ENCODE peak calls at places on chromosomes 7 and 10, in nine cellular contexts. One of them, this sample, is unnamed.
A peak's percentile ranks its signal among the peaks of the same experiment; 100 is the strongest.

GRCh38 chr7:33932221-33932620 is 26.9 kb downstream of the BMPER start:
- ATAC-seq in upper lobe of right lung: no peak
- ATAC-seq in left lung: no peak
- ATAC-seq in CD8-positive, alpha-beta T cell: no peak
- ATAC-seq in naive thymus-derived CD4-positive, alpha-beta T cell: no peak
- ATAC-seq in heart left ventricle: no peak
- ATAC-seq in K562: no peak
- ATAC-seq in upper lobe of left lung: no peak
- ATAC-seq in right cardiac atrium: no peak
- ATAC-seq in this sample: no peak

GRCh38 chr7:5248201-5248885 is 34.4 kb upstream of the SLC29A4 start:
- ATAC-seq in right cardiac atrium: peak; percentile 89
- ATAC-seq in heart left ventricle: peak; percentile 71
- ATAC-seq in upper lobe of right lung: peak; percentile 37
- ATAC-seq in naive thymus-derived CD4-positive, alpha-beta T cell: peak; percentile 10
- ATAC-seq in upper lobe of left lung: no peak
- ATAC-seq in K562: peak; percentile 82
- ATAC-seq in left lung: peak; percentile 54
- ATAC-seq in CD8-positive, alpha-beta T cell: no peak
- ATAC-seq in this sample: peak; percentile 85

GRCh38 chr7:128103498-128104108 is 72.4 kb upstream of the LRRC4 start:
- ATAC-seq in naive thymus-derived CD4-positive, alpha-beta T cell: peak; percentile 40
- ATAC-seq in upper lobe of right lung: peak; percentile 9
- ATAC-seq in left lung: peak; percentile 25
- ATAC-seq in CD8-positive, alpha-beta T cell: peak; percentile 22
- ATAC-seq in right cardiac atrium: peak; percentile 67
- ATAC-seq in heart left ventricle: peak; percentile 44
- ATAC-seq in K562: no peak
- ATAC-seq in upper lobe of left lung: no peak
- ATAC-seq in this sample: peak; percentile 33

GRCh38 chr7:74429153-74429747 is 24.5 kb upstream of the GTF2IRD1 start:
- ATAC-seq in upper lobe of right lung: peak; percentile 61
- ATAC-seq in upper lobe of left lung: peak; percentile 37
- ATAC-seq in right cardiac atrium: no peak
- ATAC-seq in left lung: peak; percentile 51
- ATAC-seq in naive thymus-derived CD4-positive, alpha-beta T cell: no peak
- ATAC-seq in CD8-positive, alpha-beta T cell: no peak
- ATAC-seq in K562: no peak
- ATAC-seq in heart left ventricle: peak; percentile 21
- ATAC-seq in this sample: peak; percentile 41

GRCh38 chr10:49225218-49225876 is 37.2 kb upstream of the TMEM273 start:
- ATAC-seq in right cardiac atrium: peak; percentile 76
- ATAC-seq in naive thymus-derived CD4-positive, alpha-beta T cell: no peak
- ATAC-seq in K562: peak; percentile 93
- ATAC-seq in CD8-positive, alpha-beta T cell: no peak
- ATAC-seq in upper lobe of left lung: no peak
- ATAC-seq in heart left ventricle: peak; percentile 81
- ATAC-seq in upper lobe of right lung: no peak
- ATAC-seq in left lung: peak; percentile 49
- ATAC-seq in this sample: peak; percentile 20

GRCh38 chr10:31186225-31187010 is 132.6 kb upstream of the ZEB1 start:
- ATAC-seq in upper lobe of left lung: no peak
- ATAC-seq in upper lobe of right lung: no peak
- ATAC-seq in right cardiac atrium: peak; percentile 73
- ATAC-seq in left lung: no peak
- ATAC-seq in CD8-positive, alpha-beta T cell: no peak
- ATAC-seq in naive thymus-derived CD4-positive, alpha-beta T cell: no peak
- ATAC-seq in K562: no peak
- ATAC-seq in heart left ventricle: peak; percentile 80
- ATAC-seq in this sample: no peak

GRCh38 chr10:18984531-18984930 is 64.1 kb upstream of the MALRD1 start:
- ATAC-seq in K562: no peak
- ATAC-seq in left lung: no peak
- ATAC-seq in right cardiac atrium: no peak
- ATAC-seq in naive thymus-derived CD4-positive, alpha-beta T cell: no peak
- ATAC-seq in upper lobe of left lung: no peak
- ATAC-seq in CD8-positive, alpha-beta T cell: no peak
- ATAC-seq in upper lobe of right lung: no peak
- ATAC-seq in heart left ventricle: no peak
- ATAC-seq in this sample: no peak

GRCh38 chr7:27165089-27165654 is at the start of gene HOXA9:
- ATAC-seq in left lung: peak; percentile 23
- ATAC-seq in right cardiac atrium: no peak
- ATAC-seq in heart left ventricle: no peak
- ATAC-seq in CD8-positive, alpha-beta T cell: no peak
- ATAC-seq in upper lobe of right lung: peak; percentile 25
- ATAC-seq in K562: no peak
- ATAC-seq in upper lobe of left lung: no peak
- ATAC-seq in naive thymus-derived CD4-positive, alpha-beta T cell: peak; percentile 44
- ATAC-seq in this sample: no peak

GRCh38 chr10:33801705-33802104 is 467.2 kb upstream of the NRP1 start:
- ATAC-seq in right cardiac atrium: no peak
- ATAC-seq in left lung: no peak
- ATAC-seq in CD8-positive, alpha-beta T cell: no peak
- ATAC-seq in heart left ventricle: no peak
- ATAC-seq in upper lobe of left lung: no peak
- ATAC-seq in K562: no peak
- ATAC-seq in naive thymus-derived CD4-positive, alpha-beta T cell: no peak
- ATAC-seq in upper lobe of right lung: no peak
- ATAC-seq in this sample: no peak

GRCh38 chr10:112797908-112798307 is 152.1 kb upstream of the TCF7L2 start:
- ATAC-seq in CD8-positive, alpha-beta T cell: no peak
- ATAC-seq in K562: no peak
- ATAC-seq in left lung: no peak
- ATAC-seq in heart left ventricle: no peak
- ATAC-seq in upper lobe of right lung: no peak
- ATAC-seq in naive thymus-derived CD4-positive, alpha-beta T cell: no peak
- ATAC-seq in right cardiac atrium: no peak
- ATAC-seq in upper lobe of left lung: no peak
- ATAC-seq in this sample: no peak

GRCh38 chr7:26189000-26189539 is 11.5 kb downstream of the HNRNPA2B1 start:
- ATAC-seq in heart left ventricle: no peak
- ATAC-seq in naive thymus-derived CD4-positive, alpha-beta T cell: peak; percentile 3
- ATAC-seq in upper lobe of right lung: no peak
- ATAC-seq in upper lobe of left lung: no peak
- ATAC-seq in left lung: no peak
- ATAC-seq in K562: peak; percentile 1
- ATAC-seq in CD8-positive, alpha-beta T cell: no peak
- ATAC-seq in right cardiac atrium: no peak
- ATAC-seq in this sample: no peak

GRCh38 chr10:30176182-30176581 is 116.8 kb upstream of the JCAD start:
- ATAC-seq in upper lobe of right lung: no peak
- ATAC-seq in right cardiac atrium: no peak
- ATAC-seq in upper lobe of left lung: no peak
- ATAC-seq in naive thymus-derived CD4-positive, alpha-beta T cell: no peak
- ATAC-seq in CD8-positive, alpha-beta T cell: no peak
- ATAC-seq in left lung: no peak
- ATAC-seq in heart left ventricle: no peak
- ATAC-seq in K562: no peak
- ATAC-seq in this sample: no peak

GRCh38 chr10:104416851-104417250 is 63.2 kb downstream of the CFAP58 start:
- ATAC-seq in left lung: no peak
- ATAC-seq in upper lobe of right lung: no peak
- ATAC-seq in CD8-positive, alpha-beta T cell: no peak
- ATAC-seq in upper lobe of left lung: no peak
- ATAC-seq in heart left ventricle: no peak
- ATAC-seq in right cardiac atrium: no peak
- ATAC-seq in naive thymus-derived CD4-positive, alpha-beta T cell: no peak
- ATAC-seq in K562: no peak
- ATAC-seq in this sample: no peak

GRCh38 chr10:131843089-131843595 is 57.7 kb upstream of the PPP2R2D start:
- ATAC-seq in heart left ventricle: no peak
- ATAC-seq in upper lobe of left lung: no peak
- ATAC-seq in K562: no peak
- ATAC-seq in naive thymus-derived CD4-positive, alpha-beta T cell: no peak
- ATAC-seq in right cardiac atrium: no peak
- ATAC-seq in left lung: no peak
- ATAC-seq in CD8-positive, alpha-beta T cell: no peak
- ATAC-seq in upper lobe of right lung: no peak
- ATAC-seq in this sample: no peak

GRCh38 chr10:43640603-43641002 is 8.1 kb downstream of the ZNF32 start:
- ATAC-seq in K562: no peak
- ATAC-seq in heart left ventricle: no peak
- ATAC-seq in CD8-positive, alpha-beta T cell: no peak
- ATAC-seq in upper lobe of left lung: no peak
- ATAC-seq in upper lobe of right lung: no peak
- ATAC-seq in right cardiac atrium: no peak
- ATAC-seq in left lung: no peak
- ATAC-seq in naive thymus-derived CD4-positive, alpha-beta T cell: no peak
- ATAC-seq in this sample: no peak
- H3K9me3 ChIP-seq in K562: peaks cover 23% of the 10 kb centered on the region
- H3K9me3 ChIP-seq in heart left ventricle: peaks cover 70% of the 10 kb centered on the region
- H3K9me3 ChIP-seq in CD8-positive, alpha-beta T cell: peaks cover 43% of the 10 kb centered on the region
- H3K9me3 ChIP-seq in upper lobe of left lung: peaks cover 52% of the 10 kb centered on the region
- H3K9me3 ChIP-seq in upper lobe of right lung: peaks cover 59% of the 10 kb centered on the region
- H3K9me3 ChIP-seq in right cardiac atrium: peaks cover 13% of the 10 kb centered on the region
- H3K9me3 ChIP-seq in left lung: peaks cover 87% of the 10 kb centered on the region
- H3K9me3 ChIP-seq in naive thymus-derived CD4-positive, alpha-beta T cell: peaks cover 8% of the 10 kb centered on the region
- H3K9me3 ChIP-seq in this sample: no peaks in the 10 kb centered on the region

DNA sequence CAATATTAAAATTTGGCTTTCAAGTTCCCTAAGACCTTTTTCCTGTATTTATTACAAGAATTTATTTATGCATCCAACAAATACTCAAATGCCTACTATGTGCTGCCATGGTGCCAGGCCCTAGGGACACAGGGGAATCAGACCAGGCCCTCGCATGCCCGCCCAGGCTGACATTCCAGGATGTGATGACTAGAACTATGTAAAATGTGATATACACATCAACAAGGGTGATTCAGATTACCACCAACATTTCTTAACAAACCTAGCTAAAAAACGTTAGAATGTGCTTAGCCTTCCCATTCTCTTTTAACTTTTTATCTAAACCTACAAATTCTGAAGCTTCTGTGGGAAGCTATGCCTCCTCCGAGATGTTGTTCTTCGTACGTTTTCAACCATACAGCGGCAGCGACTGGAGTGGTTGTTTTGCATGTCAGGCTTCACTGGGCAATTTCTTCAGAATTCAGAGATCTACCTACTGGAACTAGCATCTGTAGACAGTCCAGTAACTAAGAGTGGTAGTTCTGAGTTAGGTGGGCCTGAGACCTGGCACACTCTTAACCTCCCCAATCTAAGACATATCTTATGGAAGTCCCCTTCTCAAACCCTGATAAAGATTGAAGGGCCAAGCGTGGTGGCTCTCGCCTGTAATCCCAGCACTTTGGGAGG is 22.1 kb downstream of the GNA12 start:
- ATAC-seq in left lung: no peak
- ATAC-seq in naive thymus-derived CD4-positive, alpha-beta T cell: no peak
- ATAC-seq in right cardiac atrium: no peak
- ATAC-seq in K562: no peak
- ATAC-seq in upper lobe of left lung: no peak
- ATAC-seq in heart left ventricle: no peak
- ATAC-seq in upper lobe of right lung: no peak
- ATAC-seq in CD8-positive, alpha-beta T cell: no peak
- ATAC-seq in this sample: no peak
- H3K27ac ChIP-seq in left lung: peak overlapping the region; percentile 75
- H3K27ac ChIP-seq in naive thymus-derived CD4-positive, alpha-beta T cell: no peak overlapping the region
- H3K27ac ChIP-seq in right cardiac atrium: no peak overlapping the region
- H3K27ac ChIP-seq in K562: no peak overlapping the region
- H3K27ac ChIP-seq in upper lobe of left lung: peak overlapping the region; percentile 58
- H3K27ac ChIP-seq in heart left ventricle: no peak overlapping the region
- H3K27ac ChIP-seq in upper lobe of right lung: peak overlapping the region; percentile 48
- H3K27ac ChIP-seq in CD8-positive, alpha-beta T cell: no peak overlapping the region
- H3K27ac ChIP-seq in this sample: peak overlapping the region; percentile 68

GRCh38 chr7:158257001-158257400 is 330.6 kb downstream of the PTPRN2 start:
- ATAC-seq in CD8-positive, alpha-beta T cell: no peak
- ATAC-seq in left lung: no peak
- ATAC-seq in naive thymus-derived CD4-positive, alpha-beta T cell: no peak
- ATAC-seq in heart left ventricle: no peak
- ATAC-seq in K562: no peak
- ATAC-seq in upper lobe of right lung: no peak
- ATAC-seq in upper lobe of left lung: no peak
- ATAC-seq in right cardiac atrium: no peak
- ATAC-seq in this sample: no peak
- H3K9me3 ChIP-seq in CD8-positive, alpha-beta T cell: no peaks in the 10 kb centered on the region
- H3K9me3 ChIP-seq in left lung: peaks cover 15% of the 10 kb centered on the region
- H3K9me3 ChIP-seq in naive thymus-derived CD4-positive, alpha-beta T cell: no peaks in the 10 kb centered on the region
- H3K9me3 ChIP-seq in heart left ventricle: no peaks in the 10 kb centered on the region
- H3K9me3 ChIP-seq in K562: no peaks in the 10 kb centered on the region
- H3K9me3 ChIP-seq in upper lobe of right lung: no peaks in the 10 kb centered on the region
- H3K9me3 ChIP-seq in upper lobe of left lung: no peaks in the 10 kb centered on the region
- H3K9me3 ChIP-seq in right cardiac atrium: no peaks in the 10 kb centered on the region
- H3K9me3 ChIP-seq in this sample: no peaks in the 10 kb centered on the region

GRCh38 chr10:68599754-68600040 is 39.6 kb downstream of the TET1 start:
- ATAC-seq in left lung: peak; percentile 17
- ATAC-seq in upper lobe of right lung: no peak
- ATAC-seq in K562: no peak
- ATAC-seq in naive thymus-derived CD4-positive, alpha-beta T cell: no peak
- ATAC-seq in right cardiac atrium: no peak
- ATAC-seq in upper lobe of left lung: no peak
- ATAC-seq in heart left ventricle: no peak
- ATAC-seq in CD8-positive, alpha-beta T cell: no peak
- ATAC-seq in this sample: no peak

GRCh38 chr10:68601490-68602265 is 41.5 kb downstream of the TET1 start:
- ATAC-seq in upper lobe of right lung: no peak
- ATAC-seq in CD8-positive, alpha-beta T cell: no peak
- ATAC-seq in right cardiac atrium: no peak
- ATAC-seq in naive thymus-derived CD4-positive, alpha-beta T cell: no peak
- ATAC-seq in K562: no peak
- ATAC-seq in upper lobe of left lung: no peak
- ATAC-seq in left lung: no peak
- ATAC-seq in heart left ventricle: no peak
- ATAC-seq in this sample: no peak

GRCh38 chr10:68597407-68597806 is 37.3 kb downstream of the TET1 start:
- ATAC-seq in right cardiac atrium: no peak
- ATAC-seq in left lung: no peak
- ATAC-seq in CD8-positive, alpha-beta T cell: no peak
- ATAC-seq in naive thymus-derived CD4-positive, alpha-beta T cell: no peak
- ATAC-seq in upper lobe of right lung: no peak
- ATAC-seq in heart left ventricle: no peak
- ATAC-seq in upper lobe of left lung: no peak
- ATAC-seq in K562: no peak
- ATAC-seq in this sample: no peak

GRCh38 chr10:68600041-68600778 is 40.1 kb downstream of the TET1 start:
- ATAC-seq in K562: peak; percentile 93
- ATAC-seq in CD8-positive, alpha-beta T cell: peak; percentile 92
- ATAC-seq in naive thymus-derived CD4-positive, alpha-beta T cell: peak; percentile 89
- ATAC-seq in left lung: peak; percentile 93
- ATAC-seq in upper lobe of right lung: peak; percentile 95
- ATAC-seq in heart left ventricle: peak; percentile 95
- ATAC-seq in upper lobe of left lung: peak; percentile 93
- ATAC-seq in right cardiac atrium: peak; percentile 97
- ATAC-seq in this sample: peak; percentile 76

DNA sequence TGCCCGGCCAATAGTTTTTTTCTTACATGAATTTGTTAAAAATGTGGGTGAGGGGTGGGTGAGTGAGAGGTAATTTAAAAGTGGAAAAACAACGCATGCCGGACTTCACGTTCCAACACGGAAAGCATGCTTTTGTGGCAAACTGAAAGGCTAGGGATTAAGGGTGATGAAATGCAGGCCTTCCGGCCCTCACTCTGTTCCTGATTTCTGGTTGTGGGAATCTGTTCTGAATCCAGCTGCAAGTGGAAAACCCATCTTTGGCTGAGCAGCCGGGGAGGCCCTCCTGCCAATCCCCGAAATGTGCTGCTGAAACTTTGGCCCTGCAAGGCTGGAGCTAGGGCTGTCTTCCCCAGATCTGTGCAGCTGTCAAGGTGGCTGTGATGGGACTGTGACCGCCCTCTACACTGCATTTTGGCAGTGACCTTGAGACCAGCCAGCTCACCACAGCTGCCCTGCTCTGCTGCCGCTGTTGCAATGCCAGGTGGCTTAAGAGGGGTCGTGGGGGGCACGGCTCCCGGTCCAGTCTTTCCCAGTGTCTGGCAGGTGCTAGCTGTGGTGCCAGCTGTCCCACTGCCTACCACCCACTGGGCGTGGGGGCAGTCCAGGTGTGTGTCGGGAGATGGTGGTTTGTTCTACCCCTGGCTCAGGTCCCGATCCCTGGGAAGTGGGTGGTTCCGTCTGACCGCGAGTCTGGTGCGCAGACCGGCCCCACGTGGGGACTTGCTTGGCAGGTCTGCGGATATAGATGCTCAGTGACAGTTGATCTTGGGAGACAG is 39.0 kb downstream of the TET1 start:
- ATAC-seq in heart left ventricle: peak; percentile 66
- ATAC-seq in left lung: peak; percentile 33
- ATAC-seq in K562: peak; percentile 42
- ATAC-seq in naive thymus-derived CD4-positive, alpha-beta T cell: no peak
- ATAC-seq in right cardiac atrium: peak; percentile 48
- ATAC-seq in CD8-positive, alpha-beta T cell: no peak
- ATAC-seq in upper lobe of right lung: peak; percentile 55
- ATAC-seq in upper lobe of left lung: peak; percentile 42
- ATAC-seq in this sample: peak; percentile 64
- H3K27ac ChIP-seq in heart left ventricle: peak overlapping the region; percentile 23
- H3K27ac ChIP-seq in left lung: no peak overlapping the region
- H3K27ac ChIP-seq in K562: no peak overlapping the region
- H3K27ac ChIP-seq in naive thymus-derived CD4-positive, alpha-beta T cell: no peak overlapping the region
- H3K27ac ChIP-seq in right cardiac atrium: peak overlapping the region; percentile 15
- H3K27ac ChIP-seq in CD8-positive, alpha-beta T cell: no peak overlapping the region
- H3K27ac ChIP-seq in upper lobe of right lung: no peak overlapping the region
- H3K27ac ChIP-seq in upper lobe of left lung: peak overlapping the region; percentile 27
- H3K27ac ChIP-seq in this sample: peak overlapping the region; percentile 70

This sample was measured in gastroesophageal sphincter.